ENCODE peak calls at places on chromosomes 16 and 17, in eight cellular contexts. One of them, this sample, is unnamed.

GRCh38 chr17:70865993-70866804 is 696.9 kb downstream of the KCNJ2 start:
- DNase-seq in Ammon's horn: no peak
- DNase-seq in hypothalamus: no peak
- DNase-seq in stimulated activated CD4-positive, alpha-beta T cell treated with anti-CD3 and anti-CD28 coated beads, TNF-alpha, amount 100 ng/mL, for 4 hours: no peak
- DNase-seq in Calu3: no peak
- DNase-seq in left cardiac atrium: no peak
- DNase-seq in stimulated activated CD8-positive, alpha-beta memory T cell treated with anti-CD3 and anti-CD28 coated beads, Interleukin-7, amount 100 ng/mL, for 1 hour: no peak
- DNase-seq in bronchial epithelial cell: no peak
- DNase-seq in this sample: no peak

GRCh38 chr16:23962001-23962400 is 126.2 kb downstream of the PRKCB start:
- DNase-seq in Ammon's horn: peak
- DNase-seq in hypothalamus: no peak
- DNase-seq in stimulated activated CD4-positive, alpha-beta T cell treated with anti-CD3 and anti-CD28 coated beads, TNF-alpha, amount 100 ng/mL, for 4 hours: no peak
- DNase-seq in Calu3: no peak
- DNase-seq in left cardiac atrium: no peak
- DNase-seq in stimulated activated CD8-positive, alpha-beta memory T cell treated with anti-CD3 and anti-CD28 coated beads, Interleukin-7, amount 100 ng/mL, for 1 hour: no peak
- DNase-seq in bronchial epithelial cell: no peak
- DNase-seq in this sample: peak

GRCh38 chr16:57797526-57798266 is 4.6 kb downstream of the KIFC3 start:
- DNase-seq in Ammon's horn: no peak
- DNase-seq in hypothalamus: no peak
- DNase-seq in stimulated activated CD4-positive, alpha-beta T cell treated with anti-CD3 and anti-CD28 coated beads, TNF-alpha, amount 100 ng/mL, for 4 hours: no peak
- DNase-seq in Calu3: peak
- DNase-seq in left cardiac atrium: no peak
- DNase-seq in stimulated activated CD8-positive, alpha-beta memory T cell treated with anti-CD3 and anti-CD28 coated beads, Interleukin-7, amount 100 ng/mL, for 1 hour: no peak
- DNase-seq in bronchial epithelial cell: peak
- DNase-seq in this sample: no peak

GRCh38 chr16:20675488-20676267 is 21.8 kb downstream of the ACSM1 start:
- DNase-seq in Ammon's horn: no peak
- DNase-seq in hypothalamus: no peak
- DNase-seq in stimulated activated CD4-positive, alpha-beta T cell treated with anti-CD3 and anti-CD28 coated beads, TNF-alpha, amount 100 ng/mL, for 4 hours: no peak
- DNase-seq in Calu3: peak
- DNase-seq in left cardiac atrium: no peak
- DNase-seq in stimulated activated CD8-positive, alpha-beta memory T cell treated with anti-CD3 and anti-CD28 coated beads, Interleukin-7, amount 100 ng/mL, for 1 hour: no peak
- DNase-seq in bronchial epithelial cell: peak
- DNase-seq in this sample: peak

GRCh38 chr16:81946206-81946605 is 65.1 kb downstream of the SDR42E1 start:
- DNase-seq in Ammon's horn: no peak
- DNase-seq in hypothalamus: no peak
- DNase-seq in stimulated activated CD4-positive, alpha-beta T cell treated with anti-CD3 and anti-CD28 coated beads, TNF-alpha, amount 100 ng/mL, for 4 hours: no peak
- DNase-seq in Calu3: no peak
- DNase-seq in left cardiac atrium: no peak
- DNase-seq in stimulated activated CD8-positive, alpha-beta memory T cell treated with anti-CD3 and anti-CD28 coated beads, Interleukin-7, amount 100 ng/mL, for 1 hour: no peak
- DNase-seq in bronchial epithelial cell: no peak
- DNase-seq in this sample: no peak

GRCh38 chr16:53142823-53143568 is 88.2 kb downstream of the CHD9 start:
- DNase-seq in Ammon's horn: no peak
- DNase-seq in hypothalamus: no peak
- DNase-seq in stimulated activated CD4-positive, alpha-beta T cell treated with anti-CD3 and anti-CD28 coated beads, TNF-alpha, amount 100 ng/mL, for 4 hours: no peak
- DNase-seq in Calu3: no peak
- DNase-seq in left cardiac atrium: no peak
- DNase-seq in stimulated activated CD8-positive, alpha-beta memory T cell treated with anti-CD3 and anti-CD28 coated beads, Interleukin-7, amount 100 ng/mL, for 1 hour: no peak
- DNase-seq in bronchial epithelial cell: peak
- DNase-seq in this sample: no peak

GRCh38 chr17:20008242-20009051 is 712 bp upstream of the SPECC1 start:
- DNase-seq in Ammon's horn: no peak
- DNase-seq in hypothalamus: peak
- DNase-seq in stimulated activated CD4-positive, alpha-beta T cell treated with anti-CD3 and anti-CD28 coated beads, TNF-alpha, amount 100 ng/mL, for 4 hours: no peak
- DNase-seq in Calu3: peak
- DNase-seq in left cardiac atrium: peak
- DNase-seq in stimulated activated CD8-positive, alpha-beta memory T cell treated with anti-CD3 and anti-CD28 coated beads, Interleukin-7, amount 100 ng/mL, for 1 hour: no peak
- DNase-seq in bronchial epithelial cell: peak
- DNase-seq in this sample: peak

GRCh38 chr16:792221-792995 is 4.0 kb downstream of the CHTF18 start:
- DNase-seq in Ammon's horn: no peak
- DNase-seq in hypothalamus: no peak
- DNase-seq in stimulated activated CD4-positive, alpha-beta T cell treated with anti-CD3 and anti-CD28 coated beads, TNF-alpha, amount 100 ng/mL, for 4 hours: no peak
- DNase-seq in Calu3: no peak
- DNase-seq in left cardiac atrium: no peak
- DNase-seq in stimulated activated CD8-positive, alpha-beta memory T cell treated with anti-CD3 and anti-CD28 coated beads, Interleukin-7, amount 100 ng/mL, for 1 hour: no peak
- DNase-seq in bronchial epithelial cell: no peak
- DNase-seq in this sample: no peak

GRCh38 chr17:66570353-66571195 is 264.3 kb upstream of the CACNG5 start:
- DNase-seq in Ammon's horn: no peak
- DNase-seq in hypothalamus: no peak
- DNase-seq in stimulated activated CD4-positive, alpha-beta T cell treated with anti-CD3 and anti-CD28 coated beads, TNF-alpha, amount 100 ng/mL, for 4 hours: no peak
- DNase-seq in Calu3: no peak
- DNase-seq in left cardiac atrium: no peak
- DNase-seq in stimulated activated CD8-positive, alpha-beta memory T cell treated with anti-CD3 and anti-CD28 coated beads, Interleukin-7, amount 100 ng/mL, for 1 hour: no peak
- DNase-seq in bronchial epithelial cell: peak
- DNase-seq in this sample: no peak

GRCh38 chr16:50644730-50645129 is 36.4 kb downstream of the SNX20 start:
- DNase-seq in Ammon's horn: peak
- DNase-seq in hypothalamus: peak
- DNase-seq in stimulated activated CD4-positive, alpha-beta T cell treated with anti-CD3 and anti-CD28 coated beads, TNF-alpha, amount 100 ng/mL, for 4 hours: no peak
- DNase-seq in Calu3: peak
- DNase-seq in left cardiac atrium: no peak
- DNase-seq in stimulated activated CD8-positive, alpha-beta memory T cell treated with anti-CD3 and anti-CD28 coated beads, Interleukin-7, amount 100 ng/mL, for 1 hour: no peak
- DNase-seq in bronchial epithelial cell: peak
- DNase-seq in this sample: peak

GRCh38 chr16:72098936-72099335 is 5.3 kb downstream of the DHX38 start:
- DNase-seq in Ammon's horn: no peak
- DNase-seq in hypothalamus: no peak
- DNase-seq in stimulated activated CD4-positive, alpha-beta T cell treated with anti-CD3 and anti-CD28 coated beads, TNF-alpha, amount 100 ng/mL, for 4 hours: no peak
- DNase-seq in Calu3: no peak
- DNase-seq in left cardiac atrium: no peak
- DNase-seq in stimulated activated CD8-positive, alpha-beta memory T cell treated with anti-CD3 and anti-CD28 coated beads, Interleukin-7, amount 100 ng/mL, for 1 hour: no peak
- DNase-seq in bronchial epithelial cell: peak
- DNase-seq in this sample: no peak

GRCh38 chr16:75341934-75342811 is 90.7 kb upstream of the BCAR1 start:
- DNase-seq in Ammon's horn: no peak
- DNase-seq in hypothalamus: no peak
- DNase-seq in stimulated activated CD4-positive, alpha-beta T cell treated with anti-CD3 and anti-CD28 coated beads, TNF-alpha, amount 100 ng/mL, for 4 hours: no peak
- DNase-seq in Calu3: peak
- DNase-seq in left cardiac atrium: no peak
- DNase-seq in stimulated activated CD8-positive, alpha-beta memory T cell treated with anti-CD3 and anti-CD28 coated beads, Interleukin-7, amount 100 ng/mL, for 1 hour: no peak
- DNase-seq in bronchial epithelial cell: peak
- DNase-seq in this sample: no peak

This sample was measured in activated CD4-positive, alpha-beta memory T cell treated with anti-CD3 and anti-CD28 coated beads for 36 hours.